ENCODE peak calls at places on chromosomes 11 and 22, in eight cellular contexts. S is cardiac fibroblast, M is IMR-90, L is transverse colon, W is sigmoid colon, X is cardiac muscle cell, T is choroid plexus epithelial cell, U is right lobe of liver. O is an unnamed sample.

GRCh38 chr11:134377876-134378275 is 34.2 kb downstream of the B3GAT1 start:
- DNase-seq in X (no peak), S (no peak), L (no peak), W (no peak), T (no peak), U (no peak), M (no peak), O (no peak)

GRCh38 chr11:120037111-120037510 is 100.8 kb downstream of the TRIM29 start:
- DNase-seq in M (no peak), S (no peak), U (no peak), X (no peak), L (no peak), W (no peak), T (no peak), O (no peak)

GRCh38 chr11:11973361-11973800 is 35.0 kb downstream of the DKK3 start:
- DNase-seq in S (peak), X (peak), T (peak), U (peak), W (peak), L (peak), M (peak), O (peak)

GRCh38 chr11:70739811-70740474 is 341.6 kb downstream of the CTTN start:
- DNase-seq in S (no peak), T (no peak), X (no peak), L (no peak), M (no peak), U (no peak), W (no peak), O (no peak)

GRCh38 chr22:41561335-41561734 is 525 bp downstream of the CSDC2 start:
- DNase-seq in U (no peak), M (no peak), L (no peak), W (peak), T (peak), X (no peak), S (no peak), O (no peak)

GRCh38 chr11:65213322-65214211 is 31.8 kb downstream of the CAPN1 start:
- DNase-seq in T (peak), M (peak), L (no peak), U (no peak), S (no peak), X (no peak), W (no peak), O (no peak)

GRCh38 chr22:37741312-37741795 is 44.5 kb downstream of the TRIOBP start:
- DNase-seq in L (peak), U (peak), T (peak), S (peak), X (peak), M (peak), W (peak), O (peak)

GRCh38 chr22:46390652-46391301 is 55.3 kb downstream of the TRMU start:
- DNase-seq in S (peak), U (peak), M (peak), T (peak), L (peak), W (no peak), X (peak), O (peak)

GRCh38 chr22:30324008-30324730 is 2.6 kb downstream of the TBC1D10A start:
- DNase-seq in T (no peak), S (peak), X (peak), M (peak), U (no peak), L (no peak), W (no peak), O (no peak)

GRCh38 chr11:66864924-66865697 is 8.2 kb downstream of the LRFN4 start:
- DNase-seq in U (no peak), W (no peak), X (no peak), T (no peak), L (no peak), S (no peak), M (no peak), O (no peak)

GRCh38 chr11:89458646-89459045 is 32.5 kb downstream of the NOX4 start:
- DNase-seq in W (no peak), M (no peak), S (no peak), L (no peak), U (no peak), X (no peak), T (no peak), O (no peak)

GRCh38 chr11:112881461-112881860 is 79.8 kb upstream of the NCAM1 start:
- DNase-seq in W (peak), T (peak), M (no peak), X (peak), S (peak), U (no peak), L (peak), O (no peak)

GRCh38 chr11:3913921-3914320 is 58.5 kb downstream of the STIM1 start:
- DNase-seq in M (no peak), S (no peak), T (no peak), L (no peak), W (no peak), U (no peak), X (no peak), O (no peak)

GRCh38 chr22:30310881-30311771 is 15.6 kb downstream of the TBC1D10A start:
- DNase-seq in W (peak), L (peak), X (peak), S (peak), M (peak), T (peak), U (peak), O (peak)

GRCh38 chr22:48960981-48961655 is 866.6 kb downstream of the BRD1 start:
- DNase-seq in X (no peak), S (no peak), T (no peak), W (peak), L (peak), M (no peak), U (no peak), O (no peak)

GRCh38 chr11:112157274-112157766 is 6.6 kb downstream of the IL18 start:
- DNase-seq in T (peak), X (peak), L (no peak), W (no peak), S (peak), M (peak), U (no peak), O (peak)

GRCh38 chr11:34851916-34852315 is 64.3 kb downstream of the APIP start:
- DNase-seq in L (no peak), T (no peak), U (no peak), S (no peak), W (no peak), M (no peak), X (no peak), O (no peak)

GRCh38 chr11:37946155-37946766 is 1348.2 kb upstream of the RAG2 start:
- DNase-seq in X (peak), M (peak), U (no peak), T (peak), L (peak), W (no peak), S (peak), O (no peak)

GRCh38 chr11:63802637-63803414 is 10.4 kb upstream of the SPINDOC start:
- DNase-seq in T (peak), W (no peak), S (peak), U (no peak), M (peak), L (no peak), X (peak), O (peak)

GRCh38 chr11:86152901-86153300 is 84.0 kb upstream of the PICALM start:
- DNase-seq in U (no peak), T (no peak), W (no peak), L (no peak), X (no peak), S (no peak), M (no peak), O (no peak)

GRCh38 chr22:42856179-42856864 is 751 bp downstream of the ARFGAP3 start:
- DNase-seq in X (peak), L (peak), S (peak), M (peak), T (no peak), W (peak), U (peak), O (no peak)

GRCh38 chr11:11805228-11805627 is 36.5 kb upstream of the USP47 start:
- DNase-seq in M (no peak), U (no peak), X (no peak), L (no peak), S (no peak), T (no peak), W (no peak), O (no peak)

GRCh38 chr11:33899383-33900037 is 7.6 kb upstream of the LMO2 start:
- DNase-seq in S (peak), L (peak), M (peak), X (peak), U (peak), W (peak), T (peak), O (peak)

GRCh38 chr22:19729507-19729906 is 6.2 kb downstream of the GP1BB start:
- DNase-seq in W (no peak), T (no peak), S (no peak), U (no peak), X (no peak), M (no peak), L (no peak), O (no peak)

GRCh38 chr11:32366671-32367070 is 68.7 kb downstream of the WT1 start:
- DNase-seq in L (no peak), X (peak), T (peak), U (no peak), S (peak), M (no peak), W (no peak), O (no peak)

GRCh38 chr22:45240810-45241631 is at the start of gene KIAA0930:
- DNase-seq in X (peak), S (peak), M (peak), U (peak), T (peak), L (peak), W (peak), O (peak)

GRCh38 chr11:81033779-81034550 is 1593.1 kb upstream of the TENM4 start:
- DNase-seq in U (no peak), L (no peak), S (no peak), W (no peak), M (no peak), T (no peak), X (no peak), O (no peak)

GRCh38 chr11:74025467-74026166 is 16.7 kb upstream of the UCP3 start:
- DNase-seq in W (no peak), M (peak), S (peak), U (no peak), T (peak), L (no peak), X (no peak), O (no peak)

GRCh38 chr22:40792451-40792850 is 26.7 kb downstream of the SLC25A17 start:
- DNase-seq in T (no peak), W (no peak), L (no peak), X (no peak), U (no peak), M (no peak), S (no peak), O (no peak)

GRCh38 chr11:75437966-75438659 is 5.1 kb upstream of the KLHL35 start:
- DNase-seq in T (no peak), L (no peak), S (no peak), X (no peak), U (no peak), W (no peak), M (no peak), O (no peak)

GRCh38 chr11:75440960-75441803 is 8.2 kb upstream of the KLHL35 start:
- DNase-seq in U (no peak), M (no peak), W (no peak), L (no peak), T (no peak), S (no peak), X (no peak), O (no peak)

GRCh38 chr11:75439495-75440120 is 6.6 kb upstream of the KLHL35 start:
- DNase-seq in T (no peak), W (no peak), U (no peak), S (no peak), M (no peak), X (no peak), L (no peak), O (no peak)

GRCh38 chr11:75436806-75437205 is 3.8 kb upstream of the KLHL35 start:
- DNase-seq in U (no peak), W (no peak), M (no peak), L (no peak), S (no peak), X (no peak), T (no peak), O (no peak)

DNA sequence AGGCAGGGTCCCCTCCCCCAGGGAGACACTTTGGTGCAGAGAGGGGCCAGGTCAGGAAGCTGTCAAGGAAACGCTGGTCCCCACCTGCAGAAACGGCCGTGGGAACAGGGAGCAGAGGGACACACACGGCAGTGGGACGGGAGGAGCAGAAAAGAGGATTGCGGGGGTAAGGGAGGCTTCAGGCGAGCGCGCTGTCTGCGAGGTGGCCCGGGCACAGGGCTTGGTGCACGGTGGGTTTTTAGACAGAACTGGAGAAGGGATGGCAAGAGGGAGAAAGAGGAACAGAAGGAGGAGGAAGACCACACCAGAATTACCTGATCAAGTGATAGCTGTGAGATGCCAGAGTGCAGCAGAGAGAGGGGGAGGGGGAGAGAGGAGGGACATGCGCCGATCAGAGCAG is 6.0 kb upstream of the KLHL35 start:
- DNase-seq in M (no peak), L (no peak), W (no peak), U (no peak), X (no peak), T (no peak), S (no peak), O (no peak)
- TF ChIP-seq CTCF in M (no peak), L (no peak), W (no peak), U (no peak), X (no peak), T (no peak), S (no peak), O (no peak)

GRCh38 chr11:44071157-44071556 is 5.1 kb downstream of the ACCS start:
- DNase-seq in T (no peak), W (no peak), X (no peak), M (no peak), L (no peak), U (no peak), S (no peak), O (no peak)
- TF ChIP-seq CTCF in T (no peak), W (no peak), X (no peak), M (no peak), L (no peak), U (no peak), S (no peak), O (no peak)

GRCh38 chr22:44005524-44005923 is 18.6 kb upstream of the PARVB start:
- DNase-seq in L (no peak), U (no peak), M (no peak), T (no peak), X (no peak), W (peak), S (no peak), O (no peak)

GRCh38 chr22:44003016-44003775 is 20.9 kb upstream of the PARVB start:
- DNase-seq in M (no peak), U (no peak), T (no peak), X (no peak), S (no peak), L (no peak), W (no peak), O (no peak)

GRCh38 chr22:44002324-44002723 is 21.8 kb upstream of the PARVB start:
- DNase-seq in S (no peak), M (no peak), T (no peak), W (no peak), X (no peak), U (no peak), L (no peak), O (no peak)

GRCh38 chr22:44000123-44000522 is 24.0 kb upstream of the PARVB start:
- DNase-seq in X (no peak), W (no peak), T (no peak), M (no peak), L (no peak), S (no peak), U (no peak), O (no peak)

DNA sequence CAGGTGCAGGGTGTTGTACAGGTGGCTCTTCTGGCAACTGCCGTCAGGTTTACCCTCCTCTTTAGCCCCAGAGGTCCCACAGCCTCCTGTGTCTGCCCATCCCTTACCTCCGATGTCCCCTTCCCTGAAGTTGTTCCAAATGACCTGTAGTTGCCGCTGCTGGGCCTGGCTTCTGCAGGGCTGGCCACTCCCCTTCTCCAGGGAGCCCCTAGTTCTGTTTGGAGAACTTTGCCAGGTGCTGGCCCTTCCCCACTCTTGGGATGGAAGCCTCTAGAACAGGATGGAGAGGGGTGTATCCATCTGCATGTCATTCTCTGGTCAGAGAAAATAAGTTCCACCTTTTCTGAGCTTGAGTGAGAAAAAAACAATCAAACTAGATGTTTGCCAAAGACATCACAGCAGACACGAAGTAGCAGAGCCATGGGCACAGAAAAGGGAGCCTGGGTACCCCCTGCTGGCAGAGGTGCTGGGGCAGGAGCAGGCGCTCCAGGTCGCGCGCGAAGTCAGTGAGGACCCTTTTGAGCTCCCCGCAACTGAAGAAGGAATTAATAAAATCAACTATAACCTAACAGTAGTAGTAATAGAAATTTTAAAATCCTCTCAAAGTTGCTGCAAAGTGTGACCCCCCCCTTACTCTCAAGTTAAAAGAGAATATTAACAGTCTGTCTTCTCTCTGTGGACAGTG is 20.2 kb upstream of the PARVB start:
- DNase-seq in L (no peak), S (no peak), W (no peak), X (no peak), T (peak), U (no peak), M (no peak), O (no peak)
- TF ChIP-seq CTCF in L (no peak), S (peak), W (no peak), X (peak), T (peak), U (no peak), M (peak), O (no peak)

DNA sequence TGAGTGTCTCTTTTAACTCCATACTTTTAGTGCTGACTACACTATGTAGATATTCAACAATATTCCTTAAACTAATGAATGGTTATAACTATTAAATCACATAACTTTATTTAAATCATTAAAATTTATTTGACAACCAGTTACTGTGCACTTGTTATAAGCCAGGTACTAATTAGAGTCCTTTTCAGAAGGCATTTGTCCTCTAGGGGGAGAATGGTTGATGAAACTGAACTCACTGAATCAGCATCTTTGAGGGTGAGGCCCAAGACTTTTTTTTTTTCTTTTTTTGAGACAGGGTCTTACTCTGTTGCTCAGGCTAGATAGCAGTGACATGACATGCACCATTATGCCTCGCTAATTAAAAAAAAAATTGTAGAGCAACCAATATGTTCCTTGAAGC is 515.6 kb upstream of the CCDC90B start:
- DNase-seq in X (no peak), T (no peak), U (no peak), M (no peak), L (no peak), W (no peak), S (no peak), O (no peak)
- TF ChIP-seq CTCF in X (peak), T (peak), U (no peak), M (no peak), L (no peak), W (no peak), S (peak), O (no peak)

GRCh38 chr11:114075891-114076441 is 16.5 kb downstream of the ZBTB16 start:
- DNase-seq in X (peak), T (peak), M (peak), S (peak), L (no peak), W (peak), U (no peak), O (no peak)
- TF ChIP-seq CTCF in X (peak), T (peak), M (peak), S (peak), L (peak), W (peak), U (peak), O (peak)

GRCh38 chr22:26937213-26937612 is 279.8 kb downstream of the MIAT start:
- DNase-seq in U (no peak), T (no peak), M (no peak), W (no peak), X (no peak), L (no peak), S (no peak), O (no peak)
- TF ChIP-seq CTCF in U (no peak), T (no peak), M (no peak), W (no peak), X (no peak), L (no peak), S (peak), O (no peak)

DNA sequence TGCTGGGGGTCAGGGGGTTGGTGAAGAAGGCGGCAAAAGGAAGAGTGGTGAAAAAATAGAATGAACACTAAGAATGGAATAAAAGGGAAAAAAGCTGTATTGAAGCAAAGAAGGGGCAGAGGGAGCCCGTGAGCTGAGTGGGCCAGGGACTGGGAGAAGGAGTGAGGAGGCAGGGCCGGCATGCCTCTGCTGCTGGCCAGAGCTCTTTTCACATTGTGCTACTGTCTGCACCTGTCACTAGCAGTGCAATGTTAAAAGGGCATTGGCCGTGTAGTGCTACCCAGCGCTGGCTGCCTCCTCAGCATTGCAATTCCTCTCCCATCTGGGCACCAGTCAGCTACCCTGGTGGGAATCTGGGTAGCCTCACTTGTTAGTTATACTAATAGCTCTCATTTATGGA is 8.7 kb downstream of the YPEL4 start:
- DNase-seq in M (no peak), T (peak), W (peak), L (no peak), X (peak), S (peak), U (no peak), O (no peak)
- TF ChIP-seq CTCF in M (peak), T (peak), W (no peak), L (no peak), X (peak), S (peak), U (no peak), O (peak)

DNA sequence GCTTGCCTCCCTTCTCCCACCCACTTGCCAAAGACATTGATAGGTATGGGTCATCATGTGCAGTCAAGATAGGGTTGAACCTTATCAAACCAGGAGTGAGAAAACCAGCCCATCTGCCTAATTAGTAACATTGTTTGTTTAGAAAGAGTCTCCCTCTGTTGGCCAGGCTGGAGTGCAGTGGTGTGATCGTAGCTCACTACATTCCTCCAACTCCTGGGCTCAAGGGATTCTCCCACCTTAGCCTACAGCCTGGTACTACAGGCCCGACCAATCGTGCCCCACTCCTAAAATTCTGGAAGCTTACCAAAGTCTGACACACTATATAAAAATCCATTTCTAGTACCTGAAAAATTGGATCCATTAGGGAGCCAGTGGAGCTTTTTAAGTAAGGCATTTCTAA is 4.5 kb downstream of the C11orf71 start:
- DNase-seq in S (no peak), U (no peak), X (no peak), L (no peak), W (no peak), M (no peak), T (peak), O (no peak)
- TF ChIP-seq CTCF in S (peak), U (peak), X (peak), L (no peak), W (no peak), M (peak), T (peak), O (peak)